ENCODE peak calls at places on chromosomes 16 and 17, in seven cellular contexts. S is A549, H is transverse colon, Z is ovary, K is adrenal gland, G is heart left ventricle, N is tibial nerve. Q is an unnamed sample.

GRCh38 chr17:21679256-21680146 is 12.8 kb upstream of the KCNJ18 start:
- DNase-seq in K (no peak), H (no peak), G (no peak), S (no peak), Z (no peak), N (no peak), Q (no peak)

GRCh38 chr16:88591577-88592021 is 21.4 kb downstream of the ZC3H18 start:
- DNase-seq in N (peak; percentile 40), G (no peak), Z (no peak), H (peak; percentile 35), K (peak; percentile 34), S (no peak), Q (no peak)

GRCh38 chr16:60225541-60225940 is 1491.4 kb upstream of the GOT2 start:
- DNase-seq in G (no peak), N (no peak), S (no peak), H (no peak), Z (no peak), K (no peak), Q (no peak)

GRCh38 chr16:83137326-83137770 is 510.6 kb downstream of the CDH13 start:
- DNase-seq in N (no peak), H (peak; percentile 18), K (peak; percentile 57), Z (peak; percentile 40), G (no peak), S (peak; percentile 5), Q (peak; percentile 12)

GRCh38 chr16:5885521-5885920 is 787.9 kb upstream of the EEF2KMT start:
- DNase-seq in Z (no peak), S (no peak), K (no peak), H (no peak), G (no peak), N (no peak), Q (no peak)

GRCh38 chr16:81640681-81641070 is 138.4 kb upstream of the PLCG2 start:
- DNase-seq in N (no peak), K (no peak), H (no peak), G (peak; percentile 27), S (no peak), Z (no peak), Q (no peak)

GRCh38 chr17:42294469-42295398 is 6.4 kb downstream of the STAT5A start:
- DNase-seq in G (no peak), H (no peak), K (peak; percentile 35), N (no peak), Z (no peak), S (no peak), Q (no peak)

GRCh38 chr17:55005520-55005919 is 37.0 kb downstream of the STXBP4 start:
- DNase-seq in Z (no peak), H (no peak), G (no peak), K (no peak), S (peak; percentile 58), N (no peak), Q (no peak)

GRCh38 chr16:81180578-81180977 is 57.9 kb upstream of the BCO1 start:
- DNase-seq in H (no peak), S (no peak), K (no peak), Z (no peak), G (no peak), N (no peak), Q (no peak)

GRCh38 chr17:80146121-80147034 is 550 bp downstream of the EIF4A3 start:
- DNase-seq in S (peak; percentile 33), K (no peak), Z (peak; percentile 72), N (no peak), G (no peak), H (no peak), Q (no peak)

GRCh38 chr16:27724491-27724878 is 174.5 kb downstream of the KATNIP start:
- DNase-seq in N (no peak), G (no peak), H (no peak), Z (no peak), S (no peak), K (no peak), Q (peak; percentile 26)

GRCh38 chr17:35284955-35285354 is 42.1 kb downstream of the SLFN5 start:
- DNase-seq in K (no peak), S (no peak), G (no peak), H (no peak), Z (no peak), N (no peak), Q (no peak)

GRCh38 chr17:2874211-2874686 is 78.0 kb downstream of the RAP1GAP2 start:
- DNase-seq in H (no peak), N (no peak), G (no peak), S (peak; percentile 48), Z (no peak), K (no peak), Q (no peak)

GRCh38 chr16:1428511-1428910 is 2.4 kb upstream of the PERCC1 start:
- DNase-seq in H (no peak), G (no peak), Z (no peak), N (no peak), S (peak; percentile 57), K (no peak), Q (no peak)

GRCh38 chr17:69492410-69493071 is 78.0 kb downstream of the MAP2K6 start:
- DNase-seq in K (no peak), H (no peak), S (peak; percentile 72), N (no peak), Z (no peak), G (no peak), Q (no peak)

GRCh38 chr17:69485126-69485724 is 70.7 kb downstream of the MAP2K6 start:
- DNase-seq in G (no peak), H (no peak), K (no peak), S (no peak), Z (no peak), N (no peak), Q (no peak)

GRCh38 chr17:69489303-69489702 is 74.8 kb downstream of the MAP2K6 start:
- DNase-seq in G (no peak), N (no peak), Z (no peak), H (no peak), K (no peak), S (no peak), Q (no peak)

GRCh38 chr17:69485901-69486643 is 71.6 kb downstream of the MAP2K6 start:
- DNase-seq in H (no peak), Z (no peak), S (peak; percentile 19), N (no peak), G (no peak), K (no peak), Q (no peak)

GRCh38 chr17:69486779-69487637 is 72.5 kb downstream of the MAP2K6 start:
- DNase-seq in H (no peak), N (no peak), G (no peak), Z (no peak), S (no peak), K (no peak), Q (no peak)
- TF ChIP-seq POLR2A in H (no peak), N (no peak), G (no peak), Z (no peak), S (no peak), K (no peak), Q (no peak)

DNA sequence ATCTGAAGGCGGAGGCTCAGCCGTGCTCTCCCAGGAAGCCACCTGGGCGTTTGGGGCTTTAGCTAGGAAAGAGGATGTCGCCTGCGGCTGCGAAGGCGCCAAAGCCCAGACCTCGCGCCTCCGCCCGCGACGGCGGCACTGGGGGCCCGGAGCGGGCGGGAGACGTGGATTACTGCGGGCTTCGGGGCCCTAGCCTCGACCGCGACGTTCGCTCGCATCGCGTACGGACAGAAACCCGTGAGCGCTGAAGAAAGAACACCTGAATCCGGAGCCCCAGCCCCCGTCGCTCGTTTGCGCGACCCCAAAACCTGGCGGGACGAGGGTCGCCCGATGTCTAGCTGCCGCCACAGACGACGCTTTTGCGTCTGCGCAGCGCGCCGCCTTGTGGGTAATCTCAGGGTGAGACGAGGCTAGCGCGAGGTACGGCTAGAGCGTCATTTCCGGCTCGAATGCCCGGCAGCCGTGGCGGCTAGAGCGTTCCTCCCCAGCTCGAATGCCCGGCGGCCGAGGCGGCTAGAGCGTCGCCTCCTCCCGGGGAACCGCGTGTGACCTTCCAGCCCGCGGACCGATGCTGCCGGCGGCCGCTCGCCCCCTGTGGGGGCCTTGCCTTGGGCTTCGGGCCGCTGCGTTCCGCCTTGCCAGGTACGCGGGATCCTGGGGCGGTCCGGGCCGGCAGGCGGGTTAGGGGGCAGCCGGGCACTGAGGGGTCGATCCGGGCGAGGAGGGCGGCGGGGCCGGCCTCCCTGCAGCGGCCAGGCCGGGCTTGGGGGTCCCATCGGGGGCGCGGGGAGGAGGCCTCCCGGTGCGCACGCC is at the start of gene MRPL12:
- DNase-seq in N (peak; percentile 82), H (peak; percentile 94), Z (peak; percentile 92), K (peak; percentile 93), G (peak; percentile 96), S (peak; percentile 96), Q (peak; percentile 94)
- TF ChIP-seq POLR2A in N (peak; percentile 81), H (peak; percentile 90), Z (peak; percentile 88), K (peak; percentile 94), G (peak; percentile 89), S (peak; percentile 91), Q (peak; percentile 84)

GRCh38 chr16:64870859-64871258 is 251.0 kb downstream of the CDH11 start:
- DNase-seq in K (no peak), N (no peak), G (no peak), H (no peak), S (no peak), Z (no peak), Q (no peak)

GRCh38 chr16:64864232-64864803 is 257.5 kb downstream of the CDH11 start:
- DNase-seq in H (no peak), K (no peak), S (no peak), Z (no peak), G (no peak), N (no peak), Q (no peak)

GRCh38 chr16:64866026-64866425 is 255.8 kb downstream of the CDH11 start:
- DNase-seq in G (no peak), H (no peak), S (no peak), N (no peak), K (no peak), Z (no peak), Q (no peak)

DNA sequence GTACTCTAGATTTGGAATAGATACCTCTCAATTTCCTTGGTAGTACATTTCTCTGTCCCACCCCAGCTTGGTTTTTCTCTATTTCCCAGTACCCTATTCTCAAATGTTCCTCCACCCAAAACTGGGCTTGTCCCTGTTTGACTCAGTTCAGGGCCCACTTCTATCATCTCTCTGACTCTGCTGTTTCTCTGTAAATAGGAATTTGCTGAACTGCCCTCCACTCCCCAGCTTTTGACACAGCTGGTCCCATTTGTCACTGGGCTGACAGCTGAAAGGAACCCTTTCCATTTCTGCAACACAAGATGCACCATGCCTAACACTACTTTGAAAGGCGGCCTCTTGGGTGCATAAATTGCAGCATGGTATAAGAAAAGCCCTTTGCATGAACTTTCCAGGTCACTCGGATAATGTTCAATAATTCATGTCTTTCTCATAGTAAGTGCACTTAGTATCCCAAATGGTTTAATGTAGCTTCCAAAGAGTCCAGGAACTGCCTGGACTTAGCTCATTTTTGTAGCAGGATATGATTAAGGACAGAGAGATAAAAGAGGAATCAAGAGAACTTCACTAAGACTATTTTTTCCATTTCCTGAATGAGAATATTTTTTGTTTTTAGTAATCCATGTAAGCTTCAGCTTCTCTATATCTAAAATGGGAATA is 256.7 kb downstream of the CDH11 start:
- DNase-seq in K (no peak), S (no peak), N (no peak), G (no peak), H (no peak), Z (no peak), Q (no peak)
- TF ChIP-seq POLR2A in K (no peak), S (no peak), N (no peak), G (no peak), H (no peak), Z (no peak), Q (no peak)

GRCh38 chr17:28042721-28043291 is 329 bp downstream of the NLK start:
- DNase-seq in K (no peak), S (no peak), Z (peak; percentile 34), N (no peak), H (peak; percentile 10), G (no peak), Q (no peak)
- TF ChIP-seq POLR2A in K (no peak), S (no peak), Z (no peak), N (no peak), H (no peak), G (no peak), Q (no peak)

Q was measured in prostate gland.